ENCODE peak calls at places on chromosomes 5 and 9, in seven cellular contexts. One of them, this sample, is unnamed.

GRCh38 chr9:125632321-125633115 is 74.5 kb downstream of the MAPKAP1 start:
- DNase-seq in brain pericyte: no peak
- DNase-seq in DMS 273 treated with DMSO at 0.1 percent for 48 hours: no peak
- DNase-seq in hepatocyte: peak; percentile 51
- DNase-seq in stimulated activated CD8-positive, alpha-beta memory T cell treated with anti-CD3 and anti-CD28 coated beads, Interleukin-4, amount 100 ng/mL, for 1 hour: no peak
- DNase-seq in GM23338: no peak
- DNase-seq in iris pigment epithelial cell: no peak
- DNase-seq in this sample: no peak

GRCh38 chr5:124797665-124798087 is 51.2 kb upstream of the ZNF608 start:
- DNase-seq in brain pericyte: no peak
- DNase-seq in DMS 273 treated with DMSO at 0.1 percent for 48 hours: no peak
- DNase-seq in hepatocyte: no peak
- DNase-seq in stimulated activated CD8-positive, alpha-beta memory T cell treated with anti-CD3 and anti-CD28 coated beads, Interleukin-4, amount 100 ng/mL, for 1 hour: no peak
- DNase-seq in GM23338: no peak
- DNase-seq in iris pigment epithelial cell: no peak
- DNase-seq in this sample: no peak

GRCh38 chr5:119322312-119322947 is 33.4 kb upstream of the TNFAIP8 start:
- DNase-seq in brain pericyte: no peak
- DNase-seq in DMS 273 treated with DMSO at 0.1 percent for 48 hours: no peak
- DNase-seq in hepatocyte: no peak
- DNase-seq in stimulated activated CD8-positive, alpha-beta memory T cell treated with anti-CD3 and anti-CD28 coated beads, Interleukin-4, amount 100 ng/mL, for 1 hour: no peak
- DNase-seq in GM23338: peak; percentile 50
- DNase-seq in iris pigment epithelial cell: no peak
- DNase-seq in this sample: no peak

GRCh38 chr5:175749591-175749990 is 91.7 kb downstream of the HRH2 start:
- DNase-seq in brain pericyte: no peak
- DNase-seq in DMS 273 treated with DMSO at 0.1 percent for 48 hours: no peak
- DNase-seq in hepatocyte: no peak
- DNase-seq in stimulated activated CD8-positive, alpha-beta memory T cell treated with anti-CD3 and anti-CD28 coated beads, Interleukin-4, amount 100 ng/mL, for 1 hour: no peak
- DNase-seq in GM23338: no peak
- DNase-seq in iris pigment epithelial cell: no peak
- DNase-seq in this sample: no peak

GRCh38 chr5:149937610-149938009 is 7.0 kb downstream of the PDE6A start:
- DNase-seq in brain pericyte: no peak
- DNase-seq in DMS 273 treated with DMSO at 0.1 percent for 48 hours: no peak
- DNase-seq in hepatocyte: no peak
- DNase-seq in stimulated activated CD8-positive, alpha-beta memory T cell treated with anti-CD3 and anti-CD28 coated beads, Interleukin-4, amount 100 ng/mL, for 1 hour: no peak
- DNase-seq in GM23338: no peak
- DNase-seq in iris pigment epithelial cell: no peak
- DNase-seq in this sample: no peak

GRCh38 chr5:65482727-65483473 is 1.2 kb upstream of the ADAMTS6 start:
- DNase-seq in brain pericyte: peak; percentile 6
- DNase-seq in DMS 273 treated with DMSO at 0.1 percent for 48 hours: peak; percentile 49
- DNase-seq in hepatocyte: peak; percentile 53
- DNase-seq in stimulated activated CD8-positive, alpha-beta memory T cell treated with anti-CD3 and anti-CD28 coated beads, Interleukin-4, amount 100 ng/mL, for 1 hour: no peak
- DNase-seq in GM23338: peak; percentile 85
- DNase-seq in iris pigment epithelial cell: peak; percentile 81
- DNase-seq in this sample: no peak

GRCh38 chr9:124256517-124257069 is 1.2 kb upstream of the NEK6 start:
- DNase-seq in brain pericyte: peak; percentile 51
- DNase-seq in DMS 273 treated with DMSO at 0.1 percent for 48 hours: peak; percentile 32
- DNase-seq in hepatocyte: peak; percentile 54
- DNase-seq in stimulated activated CD8-positive, alpha-beta memory T cell treated with anti-CD3 and anti-CD28 coated beads, Interleukin-4, amount 100 ng/mL, for 1 hour: no peak
- DNase-seq in GM23338: no peak
- DNase-seq in iris pigment epithelial cell: peak; percentile 93
- DNase-seq in this sample: no peak

GRCh38 chr5:1002836-1003235 is 5.8 kb upstream of the NKD2 start:
- DNase-seq in brain pericyte: no peak
- DNase-seq in DMS 273 treated with DMSO at 0.1 percent for 48 hours: no peak
- DNase-seq in hepatocyte: no peak
- DNase-seq in stimulated activated CD8-positive, alpha-beta memory T cell treated with anti-CD3 and anti-CD28 coated beads, Interleukin-4, amount 100 ng/mL, for 1 hour: no peak
- DNase-seq in GM23338: no peak
- DNase-seq in iris pigment epithelial cell: no peak
- DNase-seq in this sample: no peak

GRCh38 chr5:50727149-50727496 is 60.7 kb downstream of the PARP8 start:
- DNase-seq in brain pericyte: no peak
- DNase-seq in DMS 273 treated with DMSO at 0.1 percent for 48 hours: no peak
- DNase-seq in hepatocyte: no peak
- DNase-seq in stimulated activated CD8-positive, alpha-beta memory T cell treated with anti-CD3 and anti-CD28 coated beads, Interleukin-4, amount 100 ng/mL, for 1 hour: no peak
- DNase-seq in GM23338: no peak
- DNase-seq in iris pigment epithelial cell: no peak
- DNase-seq in this sample: no peak

GRCh38 chr9:93620881-93621820 is 44.8 kb downstream of the PHF2 start:
- DNase-seq in brain pericyte: no peak
- DNase-seq in DMS 273 treated with DMSO at 0.1 percent for 48 hours: no peak
- DNase-seq in hepatocyte: no peak
- DNase-seq in stimulated activated CD8-positive, alpha-beta memory T cell treated with anti-CD3 and anti-CD28 coated beads, Interleukin-4, amount 100 ng/mL, for 1 hour: no peak
- DNase-seq in GM23338: no peak
- DNase-seq in iris pigment epithelial cell: no peak
- DNase-seq in this sample: no peak

GRCh38 chr9:92171822-92172221 is 56.6 kb upstream of the SPTLC1 start:
- DNase-seq in brain pericyte: no peak
- DNase-seq in DMS 273 treated with DMSO at 0.1 percent for 48 hours: no peak
- DNase-seq in hepatocyte: no peak
- DNase-seq in stimulated activated CD8-positive, alpha-beta memory T cell treated with anti-CD3 and anti-CD28 coated beads, Interleukin-4, amount 100 ng/mL, for 1 hour: no peak
- DNase-seq in GM23338: no peak
- DNase-seq in iris pigment epithelial cell: no peak
- DNase-seq in this sample: no peak

GRCh38 chr5:140673187-140673976 is at the start of gene DND1:
- DNase-seq in brain pericyte: no peak
- DNase-seq in DMS 273 treated with DMSO at 0.1 percent for 48 hours: no peak
- DNase-seq in hepatocyte: no peak
- DNase-seq in stimulated activated CD8-positive, alpha-beta memory T cell treated with anti-CD3 and anti-CD28 coated beads, Interleukin-4, amount 100 ng/mL, for 1 hour: no peak
- DNase-seq in GM23338: peak; percentile 76
- DNase-seq in iris pigment epithelial cell: no peak
- DNase-seq in this sample: no peak

GRCh38 chr9:116693233-116693731 is 6.2 kb downstream of the TRIM32 start:
- DNase-seq in brain pericyte: no peak
- DNase-seq in DMS 273 treated with DMSO at 0.1 percent for 48 hours: no peak
- DNase-seq in hepatocyte: no peak
- DNase-seq in stimulated activated CD8-positive, alpha-beta memory T cell treated with anti-CD3 and anti-CD28 coated beads, Interleukin-4, amount 100 ng/mL, for 1 hour: no peak
- DNase-seq in GM23338: no peak
- DNase-seq in iris pigment epithelial cell: peak; percentile 62
- DNase-seq in this sample: no peak

GRCh38 chr9:130041648-130042405 is 1.2 kb downstream of the FNBP1 start:
- DNase-seq in brain pericyte: no peak
- DNase-seq in DMS 273 treated with DMSO at 0.1 percent for 48 hours: no peak
- DNase-seq in hepatocyte: peak; percentile 29
- DNase-seq in stimulated activated CD8-positive, alpha-beta memory T cell treated with anti-CD3 and anti-CD28 coated beads, Interleukin-4, amount 100 ng/mL, for 1 hour: no peak
- DNase-seq in GM23338: peak; percentile 45
- DNase-seq in iris pigment epithelial cell: no peak
- DNase-seq in this sample: no peak

GRCh38 chr5:11385901-11386293 is 518.3 kb downstream of the CTNND2 start:
- DNase-seq in brain pericyte: no peak
- DNase-seq in DMS 273 treated with DMSO at 0.1 percent for 48 hours: no peak
- DNase-seq in hepatocyte: no peak
- DNase-seq in stimulated activated CD8-positive, alpha-beta memory T cell treated with anti-CD3 and anti-CD28 coated beads, Interleukin-4, amount 100 ng/mL, for 1 hour: no peak
- DNase-seq in GM23338: peak; percentile 93
- DNase-seq in iris pigment epithelial cell: no peak
- DNase-seq in this sample: no peak

GRCh38 chr5:177494356-177495195 is 2.8 kb downstream of the PDLIM7 start:
- DNase-seq in brain pericyte: no peak
- DNase-seq in DMS 273 treated with DMSO at 0.1 percent for 48 hours: no peak
- DNase-seq in hepatocyte: peak; percentile 84
- DNase-seq in stimulated activated CD8-positive, alpha-beta memory T cell treated with anti-CD3 and anti-CD28 coated beads, Interleukin-4, amount 100 ng/mL, for 1 hour: no peak
- DNase-seq in GM23338: peak; percentile 78
- DNase-seq in iris pigment epithelial cell: peak; percentile 94
- DNase-seq in this sample: no peak

GRCh38 chr5:27241564-27242257 is 203.3 kb upstream of the CDH9 start:
- DNase-seq in brain pericyte: peak; percentile 72
- DNase-seq in DMS 273 treated with DMSO at 0.1 percent for 48 hours: no peak
- DNase-seq in hepatocyte: peak; percentile 51
- DNase-seq in stimulated activated CD8-positive, alpha-beta memory T cell treated with anti-CD3 and anti-CD28 coated beads, Interleukin-4, amount 100 ng/mL, for 1 hour: no peak
- DNase-seq in GM23338: no peak
- DNase-seq in iris pigment epithelial cell: peak; percentile 97
- DNase-seq in this sample: no peak

GRCh38 chr9:129413537-129414376 is 207.1 kb downstream of the C9orf50 start:
- DNase-seq in brain pericyte: peak; percentile 83
- DNase-seq in DMS 273 treated with DMSO at 0.1 percent for 48 hours: peak; percentile 84
- DNase-seq in hepatocyte: peak; percentile 100
- DNase-seq in stimulated activated CD8-positive, alpha-beta memory T cell treated with anti-CD3 and anti-CD28 coated beads, Interleukin-4, amount 100 ng/mL, for 1 hour: peak; percentile 99
- DNase-seq in GM23338: peak; percentile 97
- DNase-seq in iris pigment epithelial cell: peak; percentile 94
- DNase-seq in this sample: peak; percentile 95

GRCh38 chr5:44875661-44876250 is 67.0 kb downstream of the MRPS30 start:
- DNase-seq in brain pericyte: no peak
- DNase-seq in DMS 273 treated with DMSO at 0.1 percent for 48 hours: no peak
- DNase-seq in hepatocyte: peak; percentile 28
- DNase-seq in stimulated activated CD8-positive, alpha-beta memory T cell treated with anti-CD3 and anti-CD28 coated beads, Interleukin-4, amount 100 ng/mL, for 1 hour: no peak
- DNase-seq in GM23338: peak; percentile 7
- DNase-seq in iris pigment epithelial cell: peak; percentile 65
- DNase-seq in this sample: no peak

GRCh38 chr5:150626853-150627276 is 13.6 kb upstream of the SYNPO start:
- DNase-seq in brain pericyte: no peak
- DNase-seq in DMS 273 treated with DMSO at 0.1 percent for 48 hours: no peak
- DNase-seq in hepatocyte: no peak
- DNase-seq in stimulated activated CD8-positive, alpha-beta memory T cell treated with anti-CD3 and anti-CD28 coated beads, Interleukin-4, amount 100 ng/mL, for 1 hour: no peak
- DNase-seq in GM23338: no peak
- DNase-seq in iris pigment epithelial cell: no peak
- DNase-seq in this sample: no peak

GRCh38 chr5:136525546-136525945 is 160.2 kb upstream of the TRPC7 start:
- DNase-seq in brain pericyte: no peak
- DNase-seq in DMS 273 treated with DMSO at 0.1 percent for 48 hours: no peak
- DNase-seq in hepatocyte: no peak
- DNase-seq in stimulated activated CD8-positive, alpha-beta memory T cell treated with anti-CD3 and anti-CD28 coated beads, Interleukin-4, amount 100 ng/mL, for 1 hour: no peak
- DNase-seq in GM23338: no peak
- DNase-seq in iris pigment epithelial cell: no peak
- DNase-seq in this sample: no peak

GRCh38 chr5:180199390-180199789 is 9.6 kb downstream of the RASGEF1C start:
- DNase-seq in brain pericyte: no peak
- DNase-seq in DMS 273 treated with DMSO at 0.1 percent for 48 hours: no peak
- DNase-seq in hepatocyte: no peak
- DNase-seq in stimulated activated CD8-positive, alpha-beta memory T cell treated with anti-CD3 and anti-CD28 coated beads, Interleukin-4, amount 100 ng/mL, for 1 hour: no peak
- DNase-seq in GM23338: no peak
- DNase-seq in iris pigment epithelial cell: no peak
- DNase-seq in this sample: no peak

GRCh38 chr9:120477534-120478001 is 102.4 kb downstream of the CDK5RAP2 start:
- DNase-seq in brain pericyte: peak; percentile 72
- DNase-seq in DMS 273 treated with DMSO at 0.1 percent for 48 hours: peak; percentile 74
- DNase-seq in hepatocyte: peak; percentile 76
- DNase-seq in stimulated activated CD8-positive, alpha-beta memory T cell treated with anti-CD3 and anti-CD28 coated beads, Interleukin-4, amount 100 ng/mL, for 1 hour: no peak
- DNase-seq in GM23338: peak; percentile 80
- DNase-seq in iris pigment epithelial cell: peak; percentile 96
- DNase-seq in this sample: no peak

GRCh38 chr9:121926417-121926816 is 166.7 kb downstream of the TTLL11 start:
- DNase-seq in brain pericyte: no peak
- DNase-seq in DMS 273 treated with DMSO at 0.1 percent for 48 hours: no peak
- DNase-seq in hepatocyte: no peak
- DNase-seq in stimulated activated CD8-positive, alpha-beta memory T cell treated with anti-CD3 and anti-CD28 coated beads, Interleukin-4, amount 100 ng/mL, for 1 hour: no peak
- DNase-seq in GM23338: no peak
- DNase-seq in iris pigment epithelial cell: no peak
- DNase-seq in this sample: no peak

GRCh38 chr9:137130176-137130755 is 8.7 kb upstream of the GRIN1 start:
- DNase-seq in brain pericyte: no peak
- DNase-seq in DMS 273 treated with DMSO at 0.1 percent for 48 hours: no peak
- DNase-seq in hepatocyte: no peak
- DNase-seq in stimulated activated CD8-positive, alpha-beta memory T cell treated with anti-CD3 and anti-CD28 coated beads, Interleukin-4, amount 100 ng/mL, for 1 hour: no peak
- DNase-seq in GM23338: peak; percentile 41
- DNase-seq in iris pigment epithelial cell: no peak
- DNase-seq in this sample: no peak

GRCh38 chr5:10760033-10760975 is 730 bp downstream of the DAP start:
- DNase-seq in brain pericyte: peak; percentile 13
- DNase-seq in DMS 273 treated with DMSO at 0.1 percent for 48 hours: peak; percentile 75
- DNase-seq in hepatocyte: peak; percentile 81
- DNase-seq in stimulated activated CD8-positive, alpha-beta memory T cell treated with anti-CD3 and anti-CD28 coated beads, Interleukin-4, amount 100 ng/mL, for 1 hour: no peak
- DNase-seq in GM23338: peak; percentile 67
- DNase-seq in iris pigment epithelial cell: peak; percentile 56
- DNase-seq in this sample: peak; percentile 35

GRCh38 chr5:139760066-139761056 is 35.2 kb upstream of the PSD2 start:
- DNase-seq in brain pericyte: no peak
- DNase-seq in DMS 273 treated with DMSO at 0.1 percent for 48 hours: no peak
- DNase-seq in hepatocyte: no peak
- DNase-seq in stimulated activated CD8-positive, alpha-beta memory T cell treated with anti-CD3 and anti-CD28 coated beads, Interleukin-4, amount 100 ng/mL, for 1 hour: no peak
- DNase-seq in GM23338: no peak
- DNase-seq in iris pigment epithelial cell: no peak
- DNase-seq in this sample: no peak

GRCh38 chr9:8555767-8556500 is 756.4 kb upstream of the DMAC1 start:
- DNase-seq in brain pericyte: peak; percentile 10
- DNase-seq in DMS 273 treated with DMSO at 0.1 percent for 48 hours: no peak
- DNase-seq in hepatocyte: no peak
- DNase-seq in stimulated activated CD8-positive, alpha-beta memory T cell treated with anti-CD3 and anti-CD28 coated beads, Interleukin-4, amount 100 ng/mL, for 1 hour: no peak
- DNase-seq in GM23338: no peak
- DNase-seq in iris pigment epithelial cell: peak; percentile 8
- DNase-seq in this sample: no peak

GRCh38 chr5:12162863-12163262 is 258.6 kb upstream of the CTNND2 start:
- DNase-seq in brain pericyte: no peak
- DNase-seq in DMS 273 treated with DMSO at 0.1 percent for 48 hours: no peak
- DNase-seq in hepatocyte: no peak
- DNase-seq in stimulated activated CD8-positive, alpha-beta memory T cell treated with anti-CD3 and anti-CD28 coated beads, Interleukin-4, amount 100 ng/mL, for 1 hour: no peak
- DNase-seq in GM23338: no peak
- DNase-seq in iris pigment epithelial cell: no peak
- DNase-seq in this sample: no peak